ENCODE peak calls at places on chromosome 11, in seven cellular contexts. D, L, B, W, S, Y and J are unnamed samples.

GRCh38 chr11:117834838-117835443 is 10.4 kb upstream of the FXYD2 start:
- DNase-seq in D (no peak), L (no peak), B (no peak), W (no peak), S (no peak), Y (no peak), J (no peak)

GRCh38 chr11:16750417-16750816 is 12.0 kb downstream of the C11orf58 start:
- DNase-seq in D (no peak), L (no peak), B (no peak), W (no peak), S (no peak), Y (no peak), J (no peak)

GRCh38 chr11:75421902-75422247 is 11.1 kb downstream of the KLHL35 start:
- DNase-seq in D (no peak), L (no peak), B (no peak), W (no peak), S (no peak), Y (no peak), J (no peak)

GRCh38 chr11:111411456-111411855 is 32.4 kb upstream of the POU2AF1 start:
- DNase-seq in D (no peak), L (no peak), B (no peak), W (no peak), S (no peak), Y (no peak), J (no peak)

GRCh38 chr11:60018058-60018457 is 1.1 kb downstream of the OOSP4B start:
- DNase-seq in D (peak), L (no peak), B (no peak), W (no peak), S (no peak), Y (peak), J (no peak)

GRCh38 chr11:37394236-37394870 is 796.3 kb upstream of the RAG2 start:
- DNase-seq in D (peak), L (no peak), B (no peak), W (no peak), S (no peak), Y (no peak), J (no peak)

GRCh38 chr11:119739021-119739703 is 10.2 kb upstream of the NECTIN1 start:
- DNase-seq in D (no peak), L (no peak), B (no peak), W (no peak), S (no peak), Y (no peak), J (no peak)

GRCh38 chr11:132158091-132158490 is 787.7 kb downstream of the NTM start:
- DNase-seq in D (peak), L (no peak), B (peak), W (no peak), S (no peak), Y (peak), J (peak)

GRCh38 chr11:119362741-119363080 is 16.2 kb upstream of the MFRP start:
- DNase-seq in D (no peak), L (no peak), B (no peak), W (no peak), S (no peak), Y (no peak), J (peak)

GRCh38 chr11:64879226-64879900 is 942 bp upstream of the EHD1 start:
- DNase-seq in D (no peak), L (no peak), B (no peak), W (peak), S (no peak), Y (no peak), J (no peak)

GRCh38 chr11:69076129-69076791 is 27.5 kb downstream of the TPCN2 start:
- DNase-seq in D (no peak), L (no peak), B (no peak), W (no peak), S (no peak), Y (no peak), J (no peak)

GRCh38 chr11:9089636-9090035 is 1.8 kb downstream of the SCUBE2 start:
- DNase-seq in D (no peak), L (no peak), B (no peak), W (no peak), S (no peak), Y (no peak), J (no peak)

GRCh38 chr11:131580466-131580865 is 210.1 kb downstream of the NTM start:
- DNase-seq in D (no peak), L (no peak), B (no peak), W (no peak), S (no peak), Y (no peak), J (no peak)

GRCh38 chr11:93122535-93122934 is 75.3 kb downstream of the SLC36A4 start:
- DNase-seq in D (no peak), L (no peak), B (no peak), W (no peak), S (no peak), Y (no peak), J (no peak)
- H3K27ac ChIP-seq in D (no peak), L (no peak), B (no peak), W (no peak), S (no peak), Y (no peak), J (no peak)

GRCh38 chr11:12556788-12557384 is 117.3 kb upstream of the TEAD1 start:
- DNase-seq in D (peak), L (no peak), B (no peak), W (peak), S (no peak), Y (peak), J (peak)
- H3K27ac ChIP-seq in D (no peak), L (no peak), B (no peak), W (no peak), S (no peak), Y (no peak), J (peak)

GRCh38 chr11:70498976-70499801 is 100.9 kb downstream of the CTTN start:
- DNase-seq in D (no peak), L (no peak), B (no peak), W (no peak), S (no peak), Y (no peak), J (no peak)

GRCh38 chr11:70501933-70502540 is 103.7 kb downstream of the CTTN start:
- DNase-seq in D (no peak), L (no peak), B (no peak), W (no peak), S (no peak), Y (no peak), J (no peak)

GRCh38 chr11:70498171-70498571 is 99.8 kb downstream of the CTTN start:
- DNase-seq in D (no peak), L (no peak), B (no peak), W (no peak), S (no peak), Y (no peak), J (no peak)

GRCh38 chr11:70501026-70501901 is 102.9 kb downstream of the CTTN start:
- DNase-seq in D (peak), L (no peak), B (no peak), W (no peak), S (no peak), Y (no peak), J (no peak)

GRCh38 chr11:70500076-70500847 is 101.9 kb downstream of the CTTN start:
- DNase-seq in D (no peak), L (no peak), B (no peak), W (no peak), S (no peak), Y (no peak), J (peak)
- H3K27ac ChIP-seq in D (no peak), L (no peak), B (no peak), W (no peak), S (no peak), Y (no peak), J (peak)

GRCh38 chr11:67582026-67582425 is 1.6 kb upstream of the GSTP1 start:
- DNase-seq in D (no peak), L (no peak), B (peak), W (no peak), S (no peak), Y (no peak), J (no peak)

GRCh38 chr11:67584881-67585873 is 1.6 kb downstream of the GSTP1 start:
- DNase-seq in D (peak), L (peak), B (no peak), W (no peak), S (no peak), Y (no peak), J (no peak)

GRCh38 chr11:67581469-67581868 is 2.1 kb upstream of the GSTP1 start:
- DNase-seq in D (peak), L (no peak), B (peak), W (no peak), S (no peak), Y (peak), J (peak)

GRCh38 chr11:67584205-67584880 is 731 bp downstream of the GSTP1 start:
- DNase-seq in D (peak), L (no peak), B (peak), W (peak), S (no peak), Y (peak), J (peak)

DNA sequence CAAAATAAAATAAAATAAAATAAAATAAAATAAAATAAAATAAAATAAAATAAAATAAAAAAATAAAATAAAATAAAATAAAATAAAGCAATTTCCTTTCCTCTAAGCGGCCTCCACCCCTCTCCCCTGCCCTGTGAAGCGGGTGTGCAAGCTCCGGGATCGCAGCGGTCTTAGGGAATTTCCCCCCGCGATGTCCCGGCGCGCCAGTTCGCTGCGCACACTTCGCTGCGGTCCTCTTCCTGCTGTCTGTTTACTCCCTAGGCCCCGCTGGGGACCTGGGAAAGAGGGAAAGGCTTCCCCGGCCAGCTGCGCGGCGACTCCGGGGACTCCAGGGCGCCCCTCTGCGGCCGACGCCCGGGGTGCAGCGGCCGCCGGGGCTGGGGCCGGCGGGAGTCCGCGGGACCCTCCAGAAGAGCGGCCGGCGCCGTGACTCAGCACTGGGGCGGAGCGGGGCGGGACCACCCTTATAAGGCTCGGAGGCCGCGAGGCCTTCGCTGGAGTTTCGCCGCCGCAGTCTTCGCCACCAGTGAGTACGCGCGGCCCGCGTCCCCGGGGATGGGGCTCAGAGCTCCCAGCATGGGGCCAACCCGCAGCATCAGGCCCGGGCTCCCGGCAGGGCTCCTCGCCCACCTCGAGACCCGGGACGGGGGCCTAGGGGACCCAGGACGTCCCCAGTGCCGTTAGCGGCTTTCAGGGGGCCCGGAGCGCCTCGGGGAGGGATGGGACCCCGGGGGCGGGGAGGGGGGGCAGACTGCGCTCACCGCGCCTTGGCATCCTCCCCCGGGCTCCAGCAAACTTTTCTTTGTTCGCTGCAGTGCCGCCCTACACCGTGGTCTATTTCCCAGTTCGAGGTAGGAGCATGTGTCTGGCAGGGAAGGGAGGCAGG is at the start of gene GSTP1:
- DNase-seq in D (peak), L (peak), B (peak), W (peak), S (peak), Y (peak), J (peak)
- H3K27ac ChIP-seq in D (peak), L (peak), B (peak), W (peak), S (peak), Y (peak), J (peak)

GRCh38 chr11:86906198-86906597 is 49.0 kb downstream of the FZD4 start:
- DNase-seq in D (no peak), L (no peak), B (no peak), W (no peak), S (no peak), Y (no peak), J (no peak)

GRCh38 chr11:86904001-86904400 is 51.2 kb downstream of the FZD4 start:
- DNase-seq in D (no peak), L (no peak), B (no peak), W (no peak), S (no peak), Y (no peak), J (no peak)

GRCh38 chr11:86896486-86896885 is 58.7 kb downstream of the FZD4 start:
- DNase-seq in D (no peak), L (no peak), B (no peak), W (no peak), S (no peak), Y (no peak), J (no peak)

GRCh38 chr11:86905252-86905651 is 49.9 kb downstream of the FZD4 start:
- DNase-seq in D (no peak), L (no peak), B (peak), W (no peak), S (no peak), Y (no peak), J (no peak)

DNA sequence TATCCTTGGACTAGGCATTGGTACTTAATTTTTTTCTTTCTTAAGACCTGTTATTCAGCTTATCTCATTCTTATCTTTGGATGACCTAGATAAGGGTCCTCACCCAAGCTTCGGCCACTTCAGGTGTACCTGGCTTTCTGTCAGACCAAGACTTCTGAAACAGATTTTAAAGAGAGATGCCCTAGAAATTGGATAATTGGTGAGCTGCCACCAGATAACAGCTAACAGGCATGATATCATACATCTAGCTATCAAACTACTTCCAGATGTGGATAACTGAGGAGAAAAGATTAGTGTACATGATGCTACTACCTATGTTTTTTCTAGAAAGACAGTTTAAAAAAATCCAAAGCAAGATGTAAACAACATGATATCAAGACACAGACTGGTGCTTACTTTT is 52.9 kb downstream of the FZD4 start:
- DNase-seq in D (peak), L (no peak), B (no peak), W (no peak), S (no peak), Y (no peak), J (no peak)
- H3K27ac ChIP-seq in D (no peak), L (no peak), B (no peak), W (no peak), S (no peak), Y (no peak), J (no peak)

GRCh38 chr11:1531961-1532586 is 40.0 kb downstream of the DUSP8 start:
- DNase-seq in D (no peak), L (no peak), B (no peak), W (peak), S (no peak), Y (no peak), J (no peak)

GRCh38 chr11:1532606-1533341 is 39.3 kb downstream of the DUSP8 start:
- DNase-seq in D (no peak), L (no peak), B (no peak), W (no peak), S (no peak), Y (no peak), J (no peak)

GRCh38 chr11:1530686-1531256 is 41.3 kb downstream of the DUSP8 start:
- DNase-seq in D (no peak), L (no peak), B (no peak), W (no peak), S (no peak), Y (no peak), J (no peak)

GRCh38 chr11:1529774-1530173 is 42.3 kb downstream of the DUSP8 start:
- DNase-seq in D (no peak), L (no peak), B (no peak), W (no peak), S (no peak), Y (no peak), J (no peak)

GRCh38 chr11:1531418-1531817 is 40.7 kb downstream of the DUSP8 start:
- DNase-seq in D (no peak), L (no peak), B (no peak), W (no peak), S (no peak), Y (no peak), J (no peak)
- H3K27ac ChIP-seq in D (no peak), L (no peak), B (no peak), W (peak), S (no peak), Y (no peak), J (peak)

DNA sequence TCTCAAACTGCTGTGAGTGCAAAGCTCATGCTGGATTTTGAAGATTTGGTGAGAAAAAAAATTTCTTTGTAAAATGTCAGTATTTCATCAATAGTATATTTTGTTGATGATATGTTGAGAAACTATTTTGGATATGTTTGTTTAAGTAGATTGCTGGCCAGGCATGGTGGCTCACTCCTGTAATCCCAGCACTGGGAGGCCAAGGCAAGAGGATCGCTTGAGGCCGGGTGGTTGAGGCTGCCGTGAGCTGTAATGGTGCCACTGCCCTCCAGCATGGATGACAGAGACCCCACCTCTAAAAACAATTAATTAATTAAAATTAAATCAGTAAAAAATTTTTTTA is 6.9 kb upstream of the IFITM3 start:
- DNase-seq in D (no peak), L (no peak), B (no peak), W (no peak), S (no peak), Y (no peak), J (no peak)
- H3K27ac ChIP-seq in D (no peak), L (peak), B (no peak), W (peak), S (peak), Y (no peak), J (no peak)

GRCh38 chr11:72418834-72419560 is 15.3 kb downstream of the CLPB start:
- DNase-seq in D (no peak), L (no peak), B (no peak), W (no peak), S (no peak), Y (no peak), J (peak)
- H3K27ac ChIP-seq in D (no peak), L (no peak), B (no peak), W (no peak), S (no peak), Y (no peak), J (no peak)

DNA sequence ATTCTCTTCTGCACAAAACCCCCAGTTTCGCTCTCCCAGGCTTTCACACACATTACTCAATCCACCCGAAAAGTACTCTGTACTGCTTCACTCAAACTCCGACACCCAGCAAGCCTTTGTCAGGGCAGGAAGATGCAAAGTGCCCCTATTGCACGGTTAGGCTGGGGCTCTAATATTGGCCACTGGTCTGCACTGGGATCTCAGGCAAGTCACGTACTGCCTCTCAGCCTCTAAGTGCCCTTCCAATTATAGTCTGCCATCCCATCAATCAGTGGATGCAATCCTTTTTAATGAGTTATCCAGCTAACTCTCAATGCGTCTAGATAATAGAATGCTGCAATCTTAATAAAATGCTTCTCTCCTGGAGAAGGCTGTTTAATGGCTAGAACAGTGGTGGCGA is 37.1 kb downstream of the CLMP start:
- DNase-seq in D (no peak), L (no peak), B (no peak), W (no peak), S (no peak), Y (no peak), J (no peak)
- H3K27ac ChIP-seq in D (no peak), L (no peak), B (peak), W (no peak), S (no peak), Y (no peak), J (no peak)

DNA sequence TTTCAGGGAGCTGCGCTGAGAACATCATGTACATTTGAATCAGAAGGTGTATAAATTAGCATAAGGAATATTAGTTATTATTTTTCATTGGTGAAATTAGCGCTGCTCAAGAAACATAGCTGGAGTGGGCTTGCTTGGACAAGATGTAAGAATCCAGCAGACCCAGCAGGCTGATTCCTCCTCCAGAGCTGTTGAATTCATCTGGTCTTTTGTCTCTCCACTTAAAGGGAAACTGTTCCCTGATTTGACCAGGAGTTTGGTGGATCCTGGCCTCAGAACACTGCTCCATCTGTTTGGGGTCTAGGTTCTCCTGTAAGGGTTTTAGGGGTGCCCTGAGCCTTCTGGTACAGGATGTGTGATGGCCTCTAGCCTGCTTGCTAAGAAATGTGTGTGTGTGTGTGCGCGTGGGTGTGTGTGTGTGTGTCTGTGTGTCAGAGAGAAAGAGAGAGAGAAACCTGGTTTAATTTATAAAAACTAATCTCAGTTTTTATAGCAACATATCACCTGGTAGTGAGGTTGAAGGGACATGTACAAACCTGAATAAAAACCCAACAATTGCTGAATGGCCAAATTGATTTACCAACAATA is 8.3 kb upstream of the SORL1 start:
- DNase-seq in D (no peak), L (no peak), B (no peak), W (no peak), S (no peak), Y (no peak), J (no peak)
- H3K27ac ChIP-seq in D (no peak), L (peak), B (no peak), W (no peak), S (no peak), Y (no peak), J (no peak)